ENCODE peak calls at places on chromosomes 3 and 15, in six cellular contexts. Q is AG04450; S is cardiac fibroblast; V is anterior cingulate cortex; C is stimulated activated naive CD8-positive, alpha-beta T cell treated with anti-CD3 and anti-CD28 coated beads, Interleukin-15, amount 100 ng/mL, for 72 hours; W is activated naive CD8-positive, alpha-beta T cell treated with anti-CD3 and anti-CD28 coated beads, Interleukin-2, amount 50 U/mL, for 24 hours. X is an unnamed sample.

GRCh38 chr15:25391971-25392733 is 46.7 kb downstream of the UBE3A start:
- DNase-seq in S (peak; percentile 87), C (no peak), V (no peak), W (no peak), Q (no peak), X (no peak)

GRCh38 chr3:98680723-98681122 is 82.4 kb upstream of the ST3GAL6 start:
- DNase-seq in S (peak; percentile 55), W (no peak), C (no peak), Q (no peak), V (no peak), X (no peak)

GRCh38 chr3:61600195-61600594 is 38.8 kb downstream of the PTPRG start:
- DNase-seq in Q (no peak), V (no peak), W (no peak), S (peak; percentile 74), C (no peak), X (no peak)

GRCh38 chr3:45127130-45127822 is 18.9 kb downstream of the CDCP1 start:
- DNase-seq in W (no peak), V (no peak), Q (no peak), C (no peak), S (no peak), X (no peak)

GRCh38 chr3:114299421-114299820 is 5.6 kb downstream of the TIGIT start:
- DNase-seq in S (peak; percentile 39), W (peak; percentile 44), V (no peak), C (no peak), Q (no peak), X (no peak)

GRCh38 chr3:24494616-24495333 is at the start of gene THRB:
- DNase-seq in Q (no peak), S (peak; percentile 52), W (peak; percentile 19), C (no peak), V (peak; percentile 59), X (peak; percentile 71)

GRCh38 chr15:71592186-71592585 is 218.2 kb upstream of the NR2E3 start:
- DNase-seq in V (no peak), S (no peak), Q (no peak), C (no peak), W (no peak), X (no peak)

GRCh38 chr3:134356411-134357040 is 17.7 kb downstream of the AMOTL2 start:
- DNase-seq in S (no peak), W (no peak), V (no peak), C (no peak), Q (no peak), X (no peak)

GRCh38 chr3:117820900-117821299 is 1111.3 kb downstream of the TUSC7 start:
- DNase-seq in W (no peak), V (no peak), C (no peak), Q (peak; percentile 11), S (peak; percentile 41), X (no peak)

GRCh38 chr3:43870110-43870509 is 179.4 kb downstream of the ABHD5 start:
- DNase-seq in W (no peak), C (no peak), V (no peak), Q (peak; percentile 26), S (peak; percentile 82), X (no peak)

GRCh38 chr3:190497809-190498208 is 16.1 kb upstream of the IL1RAP start:
- DNase-seq in S (peak; percentile 28), V (no peak), Q (no peak), C (no peak), W (no peak), X (no peak)

GRCh38 chr3:155325263-155325835 is 31.9 kb upstream of the STRIT1 start:
- DNase-seq in V (no peak), C (no peak), S (peak; percentile 9), W (no peak), Q (no peak), X (no peak)

GRCh38 chr3:188390775-188391443 is 237.0 kb downstream of the LPP start:
- DNase-seq in S (peak; percentile 20), C (no peak), W (no peak), V (no peak), Q (no peak), X (no peak)

GRCh38 chr3:129824926-129825541 is 68.5 kb downstream of the TMCC1 start:
- DNase-seq in V (no peak), S (peak; percentile 69), Q (peak; percentile 7), W (peak; percentile 55), C (peak; percentile 44), X (peak; percentile 33)

GRCh38 chr3:197490098-197490497 is 65.7 kb downstream of the BDH1 start:
- DNase-seq in W (no peak), C (no peak), S (peak; percentile 77), V (no peak), Q (no peak), X (no peak)

GRCh38 chr3:68876112-68876713 is 56.1 kb downstream of the TAFA4 start:
- DNase-seq in V (no peak), C (peak; percentile 15), Q (peak; percentile 39), S (peak; percentile 85), W (peak; percentile 3), X (no peak)

GRCh38 chr3:12187448-12188327 is 29.0 kb upstream of the TIMP4 start:
- DNase-seq in Q (no peak), C (peak; percentile 87), W (peak; percentile 87), V (no peak), S (peak; percentile 73), X (no peak)

GRCh38 chr15:72285927-72286516 is 13.7 kb upstream of the PARP6 start:
- DNase-seq in S (peak; percentile 48), V (no peak), C (peak; percentile 25), W (peak; percentile 57), Q (no peak), X (peak; percentile 52)

GRCh38 chr15:20341901-20342605 is 199.5 kb downstream of the GOLGA6L6 start:
- DNase-seq in Q (no peak), S (no peak), W (peak; percentile 43), C (peak; percentile 28), V (no peak), X (peak; percentile 63)

GRCh38 chr3:99332726-99333125 is 305.7 kb upstream of the COL8A1 start:
- DNase-seq in S (no peak), Q (no peak), V (no peak), W (no peak), C (no peak), X (no peak)

GRCh38 chr15:74798388-74799254 is 14.0 kb upstream of the LMAN1L start:
- DNase-seq in S (no peak), C (peak; percentile 28), V (no peak), W (no peak), Q (no peak), X (no peak)

GRCh38 chr15:96088592-96088991 is 241.9 kb upstream of the NR2F2 start:
- DNase-seq in Q (no peak), W (no peak), C (no peak), V (no peak), S (no peak), X (no peak)

GRCh38 chr3:47503033-47503432 is 10.5 kb downstream of the ELP6 start:
- DNase-seq in Q (no peak), W (no peak), S (no peak), V (no peak), C (no peak), X (no peak)

GRCh38 chr15:82313446-82313845 is 35.8 kb downstream of the GOLGA6L10 start:
- DNase-seq in V (no peak), S (no peak), C (no peak), W (no peak), Q (no peak), X (no peak)

GRCh38 chr3:132592211-132592610 is 4.9 kb upstream of the ACKR4 start:
- DNase-seq in W (no peak), S (no peak), Q (no peak), V (no peak), C (no peak), X (no peak)

GRCh38 chr3:172646439-172647015 is 64.3 kb downstream of the NCEH1 start:
- DNase-seq in C (no peak), V (no peak), Q (no peak), S (peak; percentile 88), W (no peak), X (no peak)

GRCh38 chr3:156631323-156631722 is 43.1 kb upstream of the TIPARP start:
- DNase-seq in V (no peak), W (no peak), C (no peak), Q (no peak), S (no peak), X (no peak)

GRCh38 chr15:100308222-100309007 is 33.4 kb downstream of the ADAMTS17 start:
- DNase-seq in V (no peak), W (no peak), Q (no peak), S (no peak), C (no peak), X (no peak)

GRCh38 chr3:55423888-55424287 is 63.2 kb downstream of the WNT5A start:
- DNase-seq in W (no peak), V (no peak), Q (no peak), C (no peak), S (no peak), X (no peak)

GRCh38 chr3:105772635-105773034 is 96.2 kb downstream of the CBLB start:
- DNase-seq in Q (no peak), W (no peak), C (no peak), V (no peak), S (no peak), X (no peak)

GRCh38 chr3:142213298-142213697 is 12.1 kb downstream of the GK5 start:
- DNase-seq in V (no peak), S (peak; percentile 92), Q (no peak), W (no peak), C (no peak), X (no peak)

GRCh38 chr3:195838714-195839113 is 27.0 kb upstream of the MUC4 start:
- DNase-seq in W (no peak), V (no peak), Q (no peak), S (no peak), C (no peak), X (no peak)

GRCh38 chr3:30643763-30644462 is 37.5 kb downstream of the TGFBR2 start:
- DNase-seq in V (no peak), Q (no peak), W (peak; percentile 71), C (peak; percentile 82), S (no peak), X (no peak)

GRCh38 chr3:184785856-184786255 is 26.1 kb upstream of the VPS8 start:
- DNase-seq in W (no peak), S (peak; percentile 55), Q (no peak), V (no peak), C (no peak), X (no peak)

GRCh38 chr3:51718547-51719412 is 11.9 kb downstream of the GRM2 start:
- DNase-seq in Q (no peak), V (no peak), W (peak; percentile 83), C (peak; percentile 83), S (peak; percentile 70), X (no peak)

GRCh38 chr3:161072076-161072697 is 33.0 kb downstream of the B3GALNT1 start:
- DNase-seq in W (no peak), S (no peak), C (no peak), Q (no peak), V (no peak), X (no peak)

GRCh38 chr3:147361671-147362420 is 44.5 kb downstream of the ZIC4 start:
- DNase-seq in W (peak; percentile 58), C (peak; percentile 43), Q (no peak), V (no peak), S (peak; percentile 10), X (no peak)

GRCh38 chr3:42613462-42613861 is 13.0 kb downstream of the NKTR start:
- DNase-seq in V (no peak), W (no peak), C (no peak), S (peak; percentile 32), Q (no peak), X (no peak)

GRCh38 chr3:48504051-48504946 is at the start of gene SHISA5:
- DNase-seq in C (peak; percentile 56), V (peak; percentile 51), S (peak; percentile 54), Q (no peak), W (peak; percentile 69), X (peak; percentile 85)

GRCh38 chr3:38221005-38221404 is 44.6 kb upstream of the SLC22A13 start:
- DNase-seq in C (no peak), S (no peak), W (no peak), Q (no peak), V (no peak), X (no peak)